ENCODE peak calls at places on chromosome 16, in ten cellular contexts. One of them, this sample, is unnamed. For H3K4me1, the result is how much of the 10 kb centered on the place peaks cover.

GRCh38 chr16:968620-969019 is 2.2 kb downstream of the LMF1 start:
- DNase-seq in H9: no peak
- DNase-seq in IMR-90: no peak
- DNase-seq in psoas muscle: no peak
- DNase-seq in Peyer's patch: no peak
- DNase-seq in mesendoderm: peak
- DNase-seq in fibroblast of lung: no peak
- DNase-seq in right lobe of liver: no peak
- DNase-seq in CD4-positive, CD25-positive, alpha-beta regulatory T cell: no peak
- DNase-seq in mucosa of descending colon: no peak
- DNase-seq in this sample: no peak

GRCh38 chr16:21167360-21167759 is 8.9 kb downstream of the LDAF1 start:
- DNase-seq in IMR-90: peak
- DNase-seq in fibroblast of lung: peak
- DNase-seq in psoas muscle: no peak
- DNase-seq in H9: no peak
- DNase-seq in mucosa of descending colon: no peak
- DNase-seq in mesendoderm: no peak
- DNase-seq in right lobe of liver: no peak
- DNase-seq in Peyer's patch: no peak
- DNase-seq in CD4-positive, CD25-positive, alpha-beta regulatory T cell: no peak
- DNase-seq in this sample: no peak

GRCh38 chr16:4891886-4892216 is 44.6 kb downstream of the UBN1 start:
- DNase-seq in mesendoderm: no peak
- DNase-seq in CD4-positive, CD25-positive, alpha-beta regulatory T cell: no peak
- DNase-seq in mucosa of descending colon: no peak
- DNase-seq in H9: no peak
- DNase-seq in right lobe of liver: no peak
- DNase-seq in IMR-90: no peak
- DNase-seq in psoas muscle: no peak
- DNase-seq in fibroblast of lung: no peak
- DNase-seq in Peyer's patch: no peak
- DNase-seq in this sample: no peak

GRCh38 chr16:1102921-1103648 is 7.0 kb upstream of the C1QTNF8 start:
- DNase-seq in IMR-90: no peak
- DNase-seq in right lobe of liver: peak
- DNase-seq in Peyer's patch: peak
- DNase-seq in CD4-positive, CD25-positive, alpha-beta regulatory T cell: peak
- DNase-seq in mucosa of descending colon: no peak
- DNase-seq in psoas muscle: peak
- DNase-seq in mesendoderm: peak
- DNase-seq in H9: peak
- DNase-seq in fibroblast of lung: no peak
- DNase-seq in this sample: peak

GRCh38 chr16:70568601-70569217 is 45.1 kb downstream of the SF3B3 start:
- DNase-seq in mesendoderm: no peak
- DNase-seq in psoas muscle: no peak
- DNase-seq in right lobe of liver: no peak
- DNase-seq in mucosa of descending colon: no peak
- DNase-seq in IMR-90: peak
- DNase-seq in fibroblast of lung: no peak
- DNase-seq in CD4-positive, CD25-positive, alpha-beta regulatory T cell: no peak
- DNase-seq in H9: no peak
- DNase-seq in Peyer's patch: no peak
- DNase-seq in this sample: no peak

GRCh38 chr16:28491080-28491969 is 549 bp downstream of the CLN3 start:
- DNase-seq in fibroblast of lung: peak
- DNase-seq in H9: peak
- DNase-seq in mucosa of descending colon: no peak
- DNase-seq in CD4-positive, CD25-positive, alpha-beta regulatory T cell: peak
- DNase-seq in right lobe of liver: peak
- DNase-seq in psoas muscle: peak
- DNase-seq in mesendoderm: peak
- DNase-seq in Peyer's patch: peak
- DNase-seq in IMR-90: no peak
- DNase-seq in this sample: peak

GRCh38 chr16:86216591-86216990 is 293.7 kb upstream of the FOXF1 start:
- DNase-seq in IMR-90: no peak
- DNase-seq in mesendoderm: no peak
- DNase-seq in psoas muscle: no peak
- DNase-seq in right lobe of liver: no peak
- DNase-seq in fibroblast of lung: no peak
- DNase-seq in CD4-positive, CD25-positive, alpha-beta regulatory T cell: no peak
- DNase-seq in Peyer's patch: no peak
- DNase-seq in H9: no peak
- DNase-seq in mucosa of descending colon: no peak
- DNase-seq in this sample: peak

GRCh38 chr16:27458987-27459688 is 57.2 kb downstream of the IL21R start:
- DNase-seq in psoas muscle: no peak
- DNase-seq in IMR-90: no peak
- DNase-seq in Peyer's patch: no peak
- DNase-seq in mucosa of descending colon: peak
- DNase-seq in H9: no peak
- DNase-seq in fibroblast of lung: no peak
- DNase-seq in right lobe of liver: no peak
- DNase-seq in mesendoderm: no peak
- DNase-seq in CD4-positive, CD25-positive, alpha-beta regulatory T cell: no peak
- DNase-seq in this sample: no peak

GRCh38 chr16:68884391-68884790 is 41.1 kb downstream of the TANGO6 start:
- DNase-seq in Peyer's patch: no peak
- DNase-seq in psoas muscle: no peak
- DNase-seq in right lobe of liver: no peak
- DNase-seq in CD4-positive, CD25-positive, alpha-beta regulatory T cell: no peak
- DNase-seq in H9: no peak
- DNase-seq in mucosa of descending colon: no peak
- DNase-seq in mesendoderm: no peak
- DNase-seq in IMR-90: no peak
- DNase-seq in fibroblast of lung: no peak
- DNase-seq in this sample: no peak

GRCh38 chr16:30430428-30430970 is 669 bp upstream of the DCTPP1 start:
- DNase-seq in mesendoderm: no peak
- DNase-seq in mucosa of descending colon: peak
- DNase-seq in Peyer's patch: no peak
- DNase-seq in right lobe of liver: peak
- DNase-seq in CD4-positive, CD25-positive, alpha-beta regulatory T cell: no peak
- DNase-seq in fibroblast of lung: no peak
- DNase-seq in psoas muscle: peak
- DNase-seq in IMR-90: no peak
- DNase-seq in H9: no peak
- DNase-seq in this sample: no peak

GRCh38 chr16:50578147-50578546 is 30.0 kb downstream of the NKD1 start:
- DNase-seq in right lobe of liver: no peak
- DNase-seq in Peyer's patch: no peak
- DNase-seq in mucosa of descending colon: no peak
- DNase-seq in IMR-90: no peak
- DNase-seq in H9: no peak
- DNase-seq in psoas muscle: no peak
- DNase-seq in CD4-positive, CD25-positive, alpha-beta regulatory T cell: no peak
- DNase-seq in mesendoderm: no peak
- DNase-seq in fibroblast of lung: no peak
- DNase-seq in this sample: no peak

GRCh38 chr16:3019594-3020246 is 448 bp upstream of the TNFRSF12A start:
- DNase-seq in CD4-positive, CD25-positive, alpha-beta regulatory T cell: no peak
- DNase-seq in mesendoderm: no peak
- DNase-seq in IMR-90: no peak
- DNase-seq in fibroblast of lung: no peak
- DNase-seq in mucosa of descending colon: no peak
- DNase-seq in H9: no peak
- DNase-seq in psoas muscle: no peak
- DNase-seq in Peyer's patch: no peak
- DNase-seq in right lobe of liver: no peak
- DNase-seq in this sample: no peak

GRCh38 chr16:3022208-3022696 is 1.5 kb downstream of the HCFC1R1 start:
- DNase-seq in mesendoderm: peak
- DNase-seq in IMR-90: peak
- DNase-seq in Peyer's patch: peak
- DNase-seq in fibroblast of lung: peak
- DNase-seq in right lobe of liver: no peak
- DNase-seq in psoas muscle: peak
- DNase-seq in H9: peak
- DNase-seq in mucosa of descending colon: peak
- DNase-seq in CD4-positive, CD25-positive, alpha-beta regulatory T cell: peak
- DNase-seq in this sample: peak

GRCh38 chr16:3021449-3022207 is 1.5 kb downstream of the TNFRSF12A start:
- DNase-seq in Peyer's patch: peak
- DNase-seq in CD4-positive, CD25-positive, alpha-beta regulatory T cell: peak
- DNase-seq in mesendoderm: peak
- DNase-seq in psoas muscle: peak
- DNase-seq in mucosa of descending colon: peak
- DNase-seq in IMR-90: peak
- DNase-seq in H9: peak
- DNase-seq in fibroblast of lung: peak
- DNase-seq in right lobe of liver: peak
- DNase-seq in this sample: no peak

GRCh38 chr16:3020604-3021448 is 658 bp downstream of the TNFRSF12A start:
- DNase-seq in mucosa of descending colon: peak
- DNase-seq in psoas muscle: peak
- DNase-seq in H9: peak
- DNase-seq in mesendoderm: peak
- DNase-seq in IMR-90: peak
- DNase-seq in fibroblast of lung: peak
- DNase-seq in right lobe of liver: no peak
- DNase-seq in CD4-positive, CD25-positive, alpha-beta regulatory T cell: no peak
- DNase-seq in Peyer's patch: peak
- DNase-seq in this sample: peak

DNA sequence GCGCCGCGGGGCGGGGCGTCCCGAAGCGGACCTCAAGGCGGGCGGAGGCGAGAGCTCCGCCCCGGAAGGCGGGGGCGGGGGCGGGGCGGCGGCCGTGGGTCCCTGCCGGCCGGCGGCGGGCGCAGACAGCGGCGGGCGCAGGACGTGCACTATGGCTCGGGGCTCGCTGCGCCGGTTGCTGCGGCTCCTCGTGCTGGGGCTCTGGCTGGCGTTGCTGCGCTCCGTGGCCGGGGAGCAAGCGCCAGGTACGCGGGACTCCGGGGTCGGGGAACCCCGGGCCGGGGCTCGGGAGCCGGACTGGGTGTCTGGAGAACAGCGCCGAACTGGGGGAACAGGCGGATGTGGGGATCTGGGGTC is at the start of gene TNFRSF12A:
- DNase-seq in CD4-positive, CD25-positive, alpha-beta regulatory T cell: peak
- DNase-seq in fibroblast of lung: peak
- DNase-seq in right lobe of liver: peak
- DNase-seq in H9: peak
- DNase-seq in Peyer's patch: peak
- DNase-seq in IMR-90: peak
- DNase-seq in mesendoderm: peak
- DNase-seq in mucosa of descending colon: peak
- DNase-seq in psoas muscle: peak
- DNase-seq in this sample: peak
- H3K4me1 ChIP-seq in CD4-positive, CD25-positive, alpha-beta regulatory T cell: half or more
- H3K4me1 ChIP-seq in fibroblast of lung: under half
- H3K4me1 ChIP-seq in right lobe of liver: under half
- H3K4me1 ChIP-seq in H9: under half
- H3K4me1 ChIP-seq in Peyer's patch: under half
- H3K4me1 ChIP-seq in IMR-90: under half
- H3K4me1 ChIP-seq in mesendoderm: under half
- H3K4me1 ChIP-seq in mucosa of descending colon: under half
- H3K4me1 ChIP-seq in psoas muscle: under half
- H3K4me1 ChIP-seq in this sample: under half

GRCh38 chr16:89368604-89369249 is 121.6 kb downstream of the ANKRD11 start:
- DNase-seq in IMR-90: no peak
- DNase-seq in psoas muscle: no peak
- DNase-seq in CD4-positive, CD25-positive, alpha-beta regulatory T cell: no peak
- DNase-seq in right lobe of liver: peak
- DNase-seq in mesendoderm: no peak
- DNase-seq in Peyer's patch: no peak
- DNase-seq in H9: no peak
- DNase-seq in mucosa of descending colon: no peak
- DNase-seq in fibroblast of lung: no peak
- DNase-seq in this sample: no peak
- H3K4me1 ChIP-seq in IMR-90: under half
- H3K4me1 ChIP-seq in psoas muscle: half or more
- H3K4me1 ChIP-seq in CD4-positive, CD25-positive, alpha-beta regulatory T cell: half or more
- H3K4me1 ChIP-seq in right lobe of liver: under half
- H3K4me1 ChIP-seq in mesendoderm: under half
- H3K4me1 ChIP-seq in Peyer's patch: under half
- H3K4me1 ChIP-seq in H9: under half
- H3K4me1 ChIP-seq in mucosa of descending colon: under half
- H3K4me1 ChIP-seq in fibroblast of lung: under half
- H3K4me1 ChIP-seq in this sample: half or more

GRCh38 chr16:17519041-17519440 is 48.3 kb upstream of the XYLT1 start:
- DNase-seq in right lobe of liver: no peak
- DNase-seq in mesendoderm: no peak
- DNase-seq in mucosa of descending colon: no peak
- DNase-seq in fibroblast of lung: peak
- DNase-seq in IMR-90: peak
- DNase-seq in psoas muscle: no peak
- DNase-seq in H9: no peak
- DNase-seq in Peyer's patch: no peak
- DNase-seq in CD4-positive, CD25-positive, alpha-beta regulatory T cell: no peak
- DNase-seq in this sample: no peak

GRCh38 chr16:17519556-17519955 is 48.8 kb upstream of the XYLT1 start:
- DNase-seq in psoas muscle: no peak
- DNase-seq in fibroblast of lung: no peak
- DNase-seq in mucosa of descending colon: no peak
- DNase-seq in IMR-90: peak
- DNase-seq in CD4-positive, CD25-positive, alpha-beta regulatory T cell: no peak
- DNase-seq in H9: no peak
- DNase-seq in mesendoderm: no peak
- DNase-seq in Peyer's patch: no peak
- DNase-seq in right lobe of liver: no peak
- DNase-seq in this sample: no peak

GRCh38 chr16:17515421-17516210 is 44.9 kb upstream of the XYLT1 start:
- DNase-seq in Peyer's patch: no peak
- DNase-seq in mucosa of descending colon: no peak
- DNase-seq in H9: no peak
- DNase-seq in IMR-90: peak
- DNase-seq in fibroblast of lung: peak
- DNase-seq in mesendoderm: no peak
- DNase-seq in CD4-positive, CD25-positive, alpha-beta regulatory T cell: no peak
- DNase-seq in right lobe of liver: no peak
- DNase-seq in psoas muscle: no peak
- DNase-seq in this sample: no peak

GRCh38 chr16:17520567-17520966 is 49.8 kb upstream of the XYLT1 start:
- DNase-seq in CD4-positive, CD25-positive, alpha-beta regulatory T cell: no peak
- DNase-seq in psoas muscle: no peak
- DNase-seq in mesendoderm: no peak
- DNase-seq in H9: no peak
- DNase-seq in right lobe of liver: no peak
- DNase-seq in mucosa of descending colon: no peak
- DNase-seq in Peyer's patch: no peak
- DNase-seq in fibroblast of lung: peak
- DNase-seq in IMR-90: peak
- DNase-seq in this sample: no peak

GRCh38 chr16:17518441-17518840 is 47.7 kb upstream of the XYLT1 start:
- DNase-seq in psoas muscle: no peak
- DNase-seq in Peyer's patch: no peak
- DNase-seq in mucosa of descending colon: no peak
- DNase-seq in CD4-positive, CD25-positive, alpha-beta regulatory T cell: no peak
- DNase-seq in mesendoderm: no peak
- DNase-seq in H9: no peak
- DNase-seq in right lobe of liver: no peak
- DNase-seq in fibroblast of lung: peak
- DNase-seq in IMR-90: peak
- DNase-seq in this sample: no peak
- H3K4me1 ChIP-seq in psoas muscle: under half
- H3K4me1 ChIP-seq in Peyer's patch: under half
- H3K4me1 ChIP-seq in mucosa of descending colon: under half
- H3K4me1 ChIP-seq in CD4-positive, CD25-positive, alpha-beta regulatory T cell: under half
- H3K4me1 ChIP-seq in mesendoderm: under half
- H3K4me1 ChIP-seq in H9: under half
- H3K4me1 ChIP-seq in right lobe of liver: under half
- H3K4me1 ChIP-seq in fibroblast of lung: under half
- H3K4me1 ChIP-seq in IMR-90: under half
- H3K4me1 ChIP-seq in this sample: under half

GRCh38 chr16:89920723-89921122 is 2.1 kb downstream of the MC1R start:
- DNase-seq in IMR-90: peak
- DNase-seq in CD4-positive, CD25-positive, alpha-beta regulatory T cell: no peak
- DNase-seq in psoas muscle: no peak
- DNase-seq in Peyer's patch: no peak
- DNase-seq in H9: peak
- DNase-seq in right lobe of liver: no peak
- DNase-seq in mucosa of descending colon: peak
- DNase-seq in mesendoderm: no peak
- DNase-seq in fibroblast of lung: no peak
- DNase-seq in this sample: no peak
- H3K4me1 ChIP-seq in IMR-90: under half
- H3K4me1 ChIP-seq in CD4-positive, CD25-positive, alpha-beta regulatory T cell: half or more
- H3K4me1 ChIP-seq in psoas muscle: under half
- H3K4me1 ChIP-seq in Peyer's patch: half or more
- H3K4me1 ChIP-seq in H9: under half
- H3K4me1 ChIP-seq in right lobe of liver: under half
- H3K4me1 ChIP-seq in mucosa of descending colon: under half
- H3K4me1 ChIP-seq in mesendoderm: under half
- H3K4me1 ChIP-seq in fibroblast of lung: under half
- H3K4me1 ChIP-seq in this sample: half or more